ENCODE peak calls at places on chromosomes 5 and 9, in five cellular contexts. C is right lobe of liver, N is T follicular helper cell, B is A549, J is keratinocyte. M is an unnamed sample.
A peak's percentile ranks its signal among the peaks of the same experiment; 100 is the strongest.

GRCh38 chr9:109600142-109600541 is 102.0 kb upstream of the PTPN3 start:
- DNase-seq in B (no peak), C (no peak), J (no peak), N (no peak), M (no peak)

GRCh38 chr5:113092683-113093082 is 116.1 kb downstream of the DCP2 start:
- DNase-seq in B (no peak), J (peak; percentile 32), N (no peak), C (no peak), M (no peak)

GRCh38 chr9:2494571-2494970 is 127.0 kb upstream of the VLDLR start:
- DNase-seq in B (no peak), C (no peak), N (no peak), J (no peak), M (no peak)

GRCh38 chr9:102569436-102569835 is 425.7 kb upstream of the CYLC2 start:
- DNase-seq in B (no peak), N (no peak), J (no peak), C (no peak), M (no peak)

GRCh38 chr5:145739824-145740223 is 95.3 kb downstream of the PRELID2 start:
- DNase-seq in B (no peak), C (no peak), N (no peak), J (no peak), M (no peak)

GRCh38 chr9:99478469-99479027 is 256.5 kb downstream of the SEC61B start:
- DNase-seq in C (no peak), N (no peak), J (no peak), B (no peak), M (no peak)

GRCh38 chr9:88533951-88534455 is 975 bp upstream of the NXNL2 start:
- DNase-seq in C (peak; percentile 57), J (no peak), B (peak; percentile 78), N (no peak), M (no peak)

GRCh38 chr5:80653497-80653896 is 955 bp upstream of the MSH3 start:
- DNase-seq in B (no peak), C (no peak), N (no peak), J (no peak), M (no peak)

GRCh38 chr5:178206166-178207101 is 2.1 kb downstream of the HNRNPAB start:
- DNase-seq in J (no peak), C (no peak), B (no peak), N (no peak), M (no peak)

GRCh38 chr9:115992834-115993233 is 160.8 kb upstream of the PAPPA start:
- DNase-seq in C (no peak), B (no peak), N (no peak), J (peak; percentile 15), M (no peak)

GRCh38 chr5:161093105-161093504 is 241.1 kb upstream of the ATP10B start:
- DNase-seq in N (no peak), C (no peak), J (no peak), B (no peak), M (no peak)

GRCh38 chr9:126292736-126293521 is 33.7 kb upstream of the MVB12B start:
- DNase-seq in B (no peak), J (no peak), C (no peak), N (no peak), M (no peak)

GRCh38 chr9:27192291-27192960 is 83.4 kb downstream of the TEK start:
- DNase-seq in C (no peak), N (no peak), B (no peak), J (no peak), M (no peak)

GRCh38 chr9:37229455-37229854 is 109.1 kb downstream of the ZCCHC7 start:
- DNase-seq in J (no peak), C (no peak), N (no peak), B (no peak), M (no peak)

GRCh38 chr5:67009028-67009427 is 187.6 kb downstream of the CD180 start:
- DNase-seq in C (no peak), N (no peak), J (no peak), B (no peak), M (no peak)

GRCh38 chr9:98442114-98442513 is 186.7 kb upstream of the TBC1D2 start:
- DNase-seq in B (no peak), C (no peak), J (no peak), N (no peak), M (no peak)

GRCh38 chr5:83871533-83872380 is 151.1 kb upstream of the HAPLN1 start:
- DNase-seq in B (no peak), C (no peak), J (no peak), N (no peak), M (no peak)

GRCh38 chr5:122458278-122458872 is 146.3 kb downstream of the SNCAIP start:
- DNase-seq in N (no peak), J (no peak), B (peak; percentile 19), C (no peak), M (no peak)

GRCh38 chr9:93674580-93675335 is 98.4 kb downstream of the PHF2 start:
- DNase-seq in B (no peak), C (peak; percentile 43), J (no peak), N (no peak), M (no peak)

GRCh38 chr5:173451031-173451430 is 122.8 kb upstream of the STC2 start:
- DNase-seq in N (no peak), C (no peak), B (peak; percentile 33), J (no peak), M (no peak)

M was measured in effector CD8-positive, alpha-beta T cell.